ENCODE peak calls at places on chromosomes 3 and 15, in ten cellular contexts. Q is NCI-H2081 treated with DMSO at 0.1 percent for 48 hours, T is non-pigmented ciliary epithelial cell, J is HTR-8/SVneo, L is left cardiac atrium, Z is colonic mucosa, C is mesothelial cell of epicardium, P is anterior cingulate cortex, Y is fibroblast of the conjunctiva, A is HL-60. B is an unnamed sample.

GRCh38 chr3:51343918-51344687 is 41.0 kb upstream of the MANF start:
- DNase-seq in Z (no peak), L (no peak), Y (peak; percentile 68), P (no peak), A (no peak), C (no peak), Q (no peak), J (no peak), T (peak; percentile 42), B (peak; percentile 44)

GRCh38 chr3:160040181-160040580 is 51.5 kb downstream of the IL12A start:
- DNase-seq in C (no peak), T (no peak), L (no peak), P (no peak), J (no peak), A (no peak), Y (no peak), Z (no peak), Q (no peak), B (no peak)

GRCh38 chr3:127544151-127544805 is 46.3 kb downstream of the TPRA1 start:
- DNase-seq in J (peak; percentile 82), Q (peak; percentile 55), L (peak; percentile 80), P (no peak), Y (peak; percentile 43), T (peak; percentile 26), Z (peak; percentile 80), C (peak; percentile 74), A (peak; percentile 65), B (peak; percentile 16)

GRCh38 chr15:43896543-43896942 is 69.7 kb downstream of the WDR76 start:
- DNase-seq in Z (no peak), J (no peak), C (no peak), Y (no peak), P (no peak), T (no peak), Q (no peak), A (no peak), L (no peak), B (no peak)

GRCh38 chr3:64349531-64349930 is 124.3 kb upstream of the PRICKLE2 start:
- DNase-seq in Z (no peak), T (no peak), Y (no peak), L (no peak), J (no peak), Q (no peak), C (no peak), P (no peak), A (no peak), B (no peak)

GRCh38 chr3:122714269-122714668 is 33.6 kb downstream of the PARP14 start:
- DNase-seq in Q (no peak), C (no peak), Y (no peak), T (no peak), L (no peak), J (no peak), A (no peak), P (no peak), Z (no peak), B (no peak)

GRCh38 chr3:104908761-104909160 is 457.9 kb upstream of the ALCAM start:
- DNase-seq in J (no peak), A (no peak), L (no peak), T (no peak), Y (no peak), P (no peak), Z (no peak), C (no peak), Q (peak; percentile 86), B (no peak)

GRCh38 chr3:126181398-126181725 is 976 bp upstream of the ALDH1L1 start:
- DNase-seq in T (no peak), Z (peak; percentile 29), P (no peak), Y (no peak), A (no peak), Q (no peak), J (no peak), L (no peak), C (no peak), B (no peak)

GRCh38 chr3:63492464-63492863 is 160.0 kb upstream of the SNTN start:
- DNase-seq in P (no peak), J (no peak), Y (no peak), Z (no peak), T (no peak), A (no peak), C (no peak), L (no peak), Q (no peak), B (no peak)

GRCh38 chr3:70747847-70748246 is 435.4 kb upstream of the MDFIC2 start:
- DNase-seq in J (no peak), P (no peak), Y (no peak), C (no peak), L (no peak), Z (no peak), Q (no peak), A (no peak), T (no peak), B (no peak)

GRCh38 chr3:190382082-190382481 is 5.9 kb upstream of the CLDN16 start:
- DNase-seq in P (no peak), Q (no peak), Y (peak; percentile 51), A (no peak), T (peak; percentile 68), J (no peak), Z (no peak), L (no peak), C (no peak), B (peak; percentile 80)

GRCh38 chr15:31843426-31844055 is 186.8 kb upstream of the CHRNA7 start:
- DNase-seq in L (no peak), Q (no peak), J (no peak), T (no peak), Y (no peak), Z (no peak), P (peak; percentile 60), C (no peak), A (no peak), B (no peak)

GRCh38 chr3:197349368-197349767 is 51.0 kb upstream of the DLG1 start:
- DNase-seq in L (no peak), J (no peak), Q (no peak), T (no peak), A (no peak), Y (no peak), Z (no peak), C (no peak), P (no peak), B (no peak)